ENCODE peak calls at places on chromosome 4, in four cellular contexts. H is brain microvascular endothelial cell, M is neural crest cell, D is AG10803. B is an unnamed sample.

GRCh38 chr4:792729-793108 is 33.2 kb downstream of the CPLX1 start:
- DNase-seq in M (no peak), H (no peak), D (peak), B (no peak)

GRCh38 chr4:187770345-187770744 is 225.2 kb upstream of the ZFP42 start:
- DNase-seq in D (no peak), M (no peak), H (no peak), B (no peak)

GRCh38 chr4:41655177-41655576 is 93.3 kb downstream of the PHOX2B start:
- DNase-seq in M (no peak), H (no peak), D (peak), B (no peak)

GRCh38 chr4:148444296-148445070 is 2.3 kb upstream of the NR3C2 start:
- DNase-seq in D (no peak), M (peak), H (no peak), B (peak)

GRCh38 chr4:168487821-168488162 is 7.5 kb upstream of the DDX60L start:
- DNase-seq in M (no peak), H (no peak), D (no peak), B (no peak)

GRCh38 chr4:142596121-142596520 is 250.0 kb downstream of the INPP4B start:
- DNase-seq in D (no peak), H (no peak), M (no peak), B (no peak)

GRCh38 chr4:22712541-22712940 is 19.8 kb downstream of the GBA3 start:
- DNase-seq in M (no peak), H (no peak), D (no peak), B (no peak)

GRCh38 chr4:109750652-109751244 is 20.9 kb upstream of the PLA2G12A start:
- DNase-seq in H (no peak), D (no peak), M (no peak), B (no peak)

GRCh38 chr4:123824524-123824923 is 427.9 kb downstream of the SPRY1 start:
- DNase-seq in D (no peak), H (no peak), M (no peak), B (no peak)

GRCh38 chr4:120443111-120443510 is 376.5 kb upstream of the MAD2L1 start:
- DNase-seq in H (peak), D (peak), M (no peak), B (no peak)

GRCh38 chr4:94545296-94545695 is 93.6 kb downstream of the PDLIM5 start:
- DNase-seq in D (peak), M (no peak), H (peak), B (no peak)

GRCh38 chr4:54495091-54495490 is 162.7 kb upstream of the KIT start:
- DNase-seq in M (no peak), D (peak), H (peak), B (no peak)

GRCh38 chr4:150679767-150680088 is 97.8 kb downstream of the MAB21L2 start:
- DNase-seq in H (no peak), D (no peak), M (no peak), B (no peak)

GRCh38 chr4:159227984-159228383 is 125.1 kb downstream of the RAPGEF2 start:
- DNase-seq in M (peak), D (peak), H (peak), B (peak)

GRCh38 chr4:40811886-40812857 is 62.4 kb downstream of the NSUN7 start:
- DNase-seq in H (no peak), M (no peak), D (peak), B (no peak)

GRCh38 chr4:21992330-21992729 is 43.8 kb upstream of the KCNIP4 start:
- DNase-seq in M (no peak), H (peak), D (peak), B (no peak)

GRCh38 chr4:140243345-140243753 is 89.4 kb upstream of the MAML3 start:
- DNase-seq in H (no peak), D (no peak), M (no peak), B (no peak)

GRCh38 chr4:120916937-120917336 is 5.6 kb downstream of the PRDM5 start:
- DNase-seq in H (no peak), D (no peak), M (no peak), B (no peak)

GRCh38 chr4:142347241-142347640 is 498.9 kb downstream of the INPP4B start:
- DNase-seq in H (peak), D (no peak), M (no peak), B (no peak)

GRCh38 chr4:19961092-19961491 is 290.6 kb upstream of the SLIT2 start:
- DNase-seq in D (peak), H (no peak), M (no peak), B (no peak)

GRCh38 chr4:71009796-71010588 is 16.5 kb downstream of the DCK start:
- DNase-seq in M (no peak), D (peak), H (no peak), B (no peak)

GRCh38 chr4:105061136-105061696 is 85.5 kb upstream of the TET2 start:
- DNase-seq in D (no peak), M (no peak), H (no peak), B (peak)

GRCh38 chr4:99915449-99915848 is 21.2 kb upstream of the LAMTOR3 start:
- DNase-seq in D (no peak), H (no peak), M (no peak), B (no peak)

GRCh38 chr4:160299608-160300007 is 1196.7 kb downstream of the RAPGEF2 start:
- DNase-seq in D (no peak), M (no peak), H (no peak), B (no peak)

GRCh38 chr4:100075056-100075455 is 115.2 kb downstream of the DDIT4L start:
- DNase-seq in M (no peak), H (peak), D (no peak), B (no peak)

DNA sequence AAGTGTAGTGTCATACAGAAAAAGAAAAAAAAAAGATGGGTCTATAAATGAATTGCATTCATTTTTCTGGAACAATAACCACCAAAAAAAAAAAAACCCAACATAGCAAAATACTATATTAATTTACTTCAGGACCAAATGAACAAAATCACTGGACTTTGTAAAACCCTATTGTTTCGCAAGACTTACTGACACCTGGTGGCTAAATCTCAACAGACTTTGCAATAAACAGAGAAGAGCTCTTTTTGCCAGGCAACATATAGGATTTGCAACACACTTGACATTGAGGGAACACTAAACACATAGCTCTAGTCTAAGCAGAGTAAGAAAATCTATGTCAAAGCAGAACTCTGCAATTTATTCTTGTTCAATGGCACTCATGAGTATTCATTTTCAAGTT is 990.2 kb downstream of the STPG2 start:
- DNase-seq in H (peak), M (no peak), D (no peak), B (no peak)
- TF ChIP-seq CTCF in H (peak), M (peak), D (no peak), B (no peak)

GRCh38 chr4:152369203-152369902 is 166.5 kb downstream of the FBXW7 start:
- DNase-seq in M (no peak), D (no peak), H (no peak), B (no peak)

GRCh38 chr4:152372444-152372843 is 163.4 kb downstream of the FBXW7 start:
- DNase-seq in M (no peak), D (no peak), H (no peak), B (no peak)

GRCh38 chr4:152374606-152375285 is 161.1 kb downstream of the FBXW7 start:
- DNase-seq in D (peak), M (no peak), H (no peak), B (no peak)

GRCh38 chr4:152374153-152374552 is 161.7 kb downstream of the FBXW7 start:
- DNase-seq in M (no peak), D (no peak), H (no peak), B (no peak)

GRCh38 chr4:152369903-152370296 is 166.0 kb downstream of the FBXW7 start:
- DNase-seq in D (no peak), H (no peak), M (no peak), B (no peak)
- TF ChIP-seq CTCF in D (peak), H (peak), M (peak), B (peak)

GRCh38 chr4:25925486-25926201 is 11.6 kb downstream of the SMIM20 start:
- DNase-seq in H (peak), M (peak), D (peak), B (no peak)
- TF ChIP-seq CTCF in H (peak), M (peak), D (peak), B (peak)

GRCh38 chr4:6907658-6908191 is 1.9 kb upstream of the TBC1D14 start:
- DNase-seq in H (no peak), D (no peak), M (no peak), B (no peak)
- TF ChIP-seq CTCF in H (peak), D (peak), M (peak), B (peak)

GRCh38 chr4:15197005-15197404 is 194.7 kb downstream of the CPEB2 start:
- DNase-seq in H (peak), D (peak), M (peak), B (no peak)
- TF ChIP-seq CTCF in H (peak), D (peak), M (peak), B (no peak)

DNA sequence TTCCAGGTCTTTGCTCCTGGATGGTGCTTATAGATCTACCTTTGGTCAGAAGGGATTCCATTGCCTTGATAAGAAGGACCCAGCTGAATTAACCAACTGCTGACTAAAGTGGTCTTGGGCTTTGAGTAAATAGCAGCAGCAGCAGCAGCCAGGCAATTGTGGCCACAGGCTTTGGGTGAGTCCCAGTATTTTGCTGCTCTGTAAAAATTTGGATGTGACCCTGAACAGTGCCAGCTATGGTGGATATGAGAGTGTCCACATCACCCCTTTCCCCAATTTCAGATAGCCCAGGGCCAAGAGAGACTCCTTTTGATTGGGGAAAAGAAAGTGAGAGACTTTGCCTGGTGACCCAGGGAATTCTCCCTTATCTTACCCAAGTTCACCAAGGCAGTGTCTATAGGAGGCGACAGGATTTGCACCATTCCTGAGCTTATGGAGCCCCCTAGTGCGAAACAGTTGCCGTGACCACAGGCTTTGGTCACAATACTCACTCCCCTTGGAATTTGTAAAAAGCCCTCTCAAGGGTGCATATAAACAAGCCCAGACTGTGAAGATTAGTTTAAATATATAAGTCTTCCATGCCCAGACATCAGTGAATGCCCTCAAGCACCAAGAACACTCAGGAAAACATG is 518.0 kb downstream of the TMA16 start:
- DNase-seq in D (no peak), H (peak), M (peak), B (no peak)
- TF ChIP-seq CTCF in D (no peak), H (peak), M (peak), B (peak)

GRCh38 chr4:8273450-8273849 is 3.9 kb downstream of the HTRA3 start:
- DNase-seq in H (no peak), M (no peak), D (no peak), B (no peak)

GRCh38 chr4:8274066-8274652 is 4.6 kb downstream of the HTRA3 start:
- DNase-seq in H (no peak), M (no peak), D (no peak), B (no peak)

GRCh38 chr4:8276358-8277240 is 7.0 kb downstream of the HTRA3 start:
- DNase-seq in D (peak), H (no peak), M (no peak), B (no peak)

GRCh38 chr4:8275511-8275910 is 6.0 kb downstream of the HTRA3 start:
- DNase-seq in D (no peak), M (no peak), H (no peak), B (no peak)

GRCh38 chr4:8274772-8275241 is 5.3 kb downstream of the HTRA3 start:
- DNase-seq in H (peak), D (peak), M (peak), B (peak)
- TF ChIP-seq CTCF in H (peak), D (peak), M (no peak), B (no peak)

DNA sequence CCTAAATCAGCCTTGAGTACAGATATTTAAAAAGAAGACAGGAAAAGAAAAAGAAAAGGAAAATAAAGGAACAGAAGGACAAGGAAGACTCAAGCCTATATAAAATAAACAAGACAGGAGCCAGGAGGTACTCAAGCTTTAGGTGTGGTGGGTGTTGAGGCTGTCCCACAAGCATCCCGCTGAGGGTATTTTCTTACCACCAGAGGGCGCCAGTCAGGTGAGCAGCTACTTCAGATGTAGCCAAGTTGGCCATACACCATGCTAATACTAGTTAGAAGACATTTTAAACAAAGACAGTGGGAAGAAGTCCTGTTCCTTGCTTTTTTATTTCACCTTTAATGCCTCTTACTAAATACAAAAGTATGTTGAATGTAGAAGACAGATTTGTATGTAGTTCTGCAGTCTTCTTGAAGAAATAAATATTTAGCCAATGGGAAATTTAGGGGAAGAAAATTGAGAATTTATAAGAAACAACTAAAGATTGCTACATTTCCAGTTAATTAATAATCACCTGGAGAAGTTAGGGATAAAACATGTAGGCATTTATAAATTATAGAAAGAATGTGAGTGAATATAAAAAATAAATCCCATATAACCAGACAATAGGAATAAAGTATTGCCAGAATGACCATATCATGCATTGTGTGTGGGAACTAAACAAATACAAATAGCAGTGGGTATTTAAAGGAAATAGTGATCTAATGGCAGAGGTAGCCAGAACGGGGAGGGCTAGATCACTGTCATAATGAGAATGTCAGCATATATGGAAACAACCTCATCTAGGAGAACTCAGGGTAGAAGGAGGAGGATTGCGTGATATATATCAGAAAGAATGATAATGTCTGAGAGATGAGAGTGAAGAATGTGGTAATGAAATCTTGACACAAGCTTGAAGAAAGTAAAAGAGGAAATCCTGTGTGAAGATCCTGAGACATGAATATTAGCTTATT is 71.0 kb downstream of the MTHFD2L start:
- DNase-seq in M (peak), H (peak), D (peak), B (peak)
- TF ChIP-seq CTCF in M (peak), H (peak), D (peak), B (peak)

DNA sequence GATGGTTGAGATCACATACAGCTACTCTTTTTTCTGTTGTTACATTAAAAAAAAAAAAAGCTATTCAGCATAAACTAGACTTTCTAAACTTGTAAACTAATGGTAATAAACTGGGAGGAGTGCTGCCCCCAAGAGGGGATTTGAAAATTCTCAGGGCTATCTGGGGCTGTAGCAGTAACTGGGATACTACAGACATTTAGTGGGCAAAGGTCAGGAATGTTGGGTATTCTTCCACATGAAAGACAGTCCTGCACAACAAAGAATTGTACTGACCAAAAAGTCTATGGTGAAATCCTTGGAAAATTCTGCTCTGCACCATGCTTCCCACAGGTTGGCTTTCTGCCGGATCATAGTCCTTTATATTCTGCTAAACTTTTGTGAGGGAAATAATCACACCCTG is 232.6 kb upstream of the BOD1L1 start:
- DNase-seq in M (no peak), D (peak), H (no peak), B (no peak)
- TF ChIP-seq CTCF in M (peak), D (no peak), H (peak), B (no peak)

GRCh38 chr4:72500214-72500613 is 68.8 kb downstream of the ADAMTS3 start:
- DNase-seq in H (no peak), D (no peak), M (no peak), B (no peak)

GRCh38 chr4:72494156-72494555 is 74.9 kb downstream of the ADAMTS3 start:
- DNase-seq in D (no peak), H (no peak), M (no peak), B (no peak)

GRCh38 chr4:72496119-72496518 is 72.9 kb downstream of the ADAMTS3 start:
- DNase-seq in H (no peak), D (peak), M (no peak), B (no peak)
- TF ChIP-seq CTCF in H (no peak), D (peak), M (peak), B (no peak)